ENCODE peak calls at places on chromosome 12, in four cellular contexts. S is T-cell; L is activated T-helper 1 cell treated with Interleukin-2 at 50 U/mL for 16 hours; R is central memory CD4-positive, alpha-beta T cell. W is an unnamed sample.
A peak's percentile ranks its signal among the peaks of the same experiment; 100 is the strongest.

GRCh38 chr12:71958993-71959588 is 20.4 kb downstream of the TPH2 start:
- DNase-seq in S (no peak), L (no peak), R (no peak), W (peak; percentile 39)

GRCh38 chr12:63994704-63995103 is 150.2 kb downstream of the SRGAP1 start:
- DNase-seq in S (no peak), L (no peak), R (no peak), W (no peak)

GRCh38 chr12:56634242-56634836 is 4.2 kb upstream of the BAZ2A start:
- DNase-seq in S (no peak), L (no peak), R (peak; percentile 14), W (no peak)

GRCh38 chr12:6450091-6450868 is 1.6 kb upstream of the TAPBPL start:
- DNase-seq in S (no peak), L (no peak), R (no peak), W (no peak)

GRCh38 chr12:100239589-100239988 is 27.3 kb downstream of the DEPDC4 start:
- DNase-seq in S (no peak), L (no peak), R (no peak), W (no peak)

GRCh38 chr12:28640519-28640918 is 450.3 kb downstream of the CCDC91 start:
- DNase-seq in S (no peak), L (no peak), R (no peak), W (no peak)

GRCh38 chr12:108568653-108569154 is 6.3 kb downstream of the ISCU start:
- DNase-seq in S (peak; percentile 59), L (peak; percentile 43), R (peak; percentile 84), W (no peak)

GRCh38 chr12:119869720-119870119 is 7.4 kb downstream of the CIT start:
- DNase-seq in S (no peak), L (no peak), R (no peak), W (peak; percentile 74)

GRCh38 chr12:6334359-6334758 is 7.5 kb downstream of the TNFRSF1A start:
- DNase-seq in S (no peak), L (no peak), R (no peak), W (no peak)

GRCh38 chr12:31603546-31604009 is 12.6 kb upstream of the DENND5B start:
- DNase-seq in S (no peak), L (no peak), R (no peak), W (no peak)

GRCh38 chr12:95738024-95738611 is 52.4 kb downstream of the NTN4 start:
- DNase-seq in S (no peak), L (no peak), R (no peak), W (no peak)

GRCh38 chr12:32877670-32878459 is 18.7 kb downstream of the PKP2 start:
- DNase-seq in S (no peak), L (no peak), R (no peak), W (no peak)

GRCh38 chr12:49777800-49778748 is 36.7 kb downstream of the TMBIM6 start:
- DNase-seq in S (peak; percentile 61), L (peak; percentile 64), R (peak; percentile 63), W (no peak)